ENCODE peak calls at places on chromosomes 4 and X, in nine cellular contexts. R is CD4-positive, alpha-beta T cell; D is body of pancreas; G is stomach; Q is esophagus squamous epithelium; E is psoas muscle; H is prostate gland; F is AG04450; T is ascending aorta. I is an unnamed sample.

GRCh38 chr4:28675582-28675981 is 1814.9 kb downstream of the STIM2 start:
- DNase-seq in D (no peak), H (no peak), G (no peak), F (no peak), E (no peak), R (no peak), T (no peak), Q (no peak), I (no peak)

GRCh38 chr4:4734425-4734824 is 125.0 kb upstream of the MSX1 start:
- DNase-seq in Q (no peak), F (no peak), R (no peak), T (no peak), E (no peak), D (no peak), H (no peak), G (no peak), I (no peak)

GRCh38 chr4:83240379-83240875 is 44.2 kb downstream of the COQ2 start:
- DNase-seq in T (no peak), E (no peak), R (no peak), F (no peak), Q (no peak), H (no peak), D (no peak), G (no peak), I (no peak)

GRCh38 chr4:26858947-26859401 is 1.7 kb upstream of the STIM2 start:
- DNase-seq in T (no peak), H (no peak), E (no peak), R (no peak), Q (no peak), G (no peak), D (no peak), F (no peak), I (no peak)

GRCh38 chr4:25425361-25425760 is 48.3 kb downstream of the ANAPC4 start:
- DNase-seq in Q (no peak), T (no peak), E (no peak), F (no peak), D (no peak), G (no peak), H (no peak), R (no peak), I (no peak)

GRCh38 chrX:144946696-144947095 is 300.6 kb upstream of the SPANXN1 start:
- DNase-seq in E (no peak), H (no peak), T (no peak), F (no peak), D (no peak), R (no peak), Q (no peak), G (no peak), I (no peak)

GRCh38 chrX:74178536-74178935 is 125.4 kb upstream of the ZCCHC13 start:
- DNase-seq in G (no peak), R (no peak), D (no peak), H (no peak), Q (no peak), E (no peak), F (no peak), T (no peak), I (no peak)

GRCh38 chr4:38385286-38386010 is 278.6 kb upstream of the KLF3 start:
- DNase-seq in H (no peak), D (peak; percentile 30), E (no peak), Q (no peak), T (no peak), G (no peak), R (no peak), F (no peak), I (no peak)

GRCh38 chrX:65596270-65596669 is 61.7 kb upstream of the LAS1L start:
- DNase-seq in D (no peak), T (peak; percentile 71), F (no peak), E (no peak), H (no peak), G (no peak), Q (no peak), R (peak; percentile 41), I (no peak)

GRCh38 chr4:122833999-122834398 is 7.4 kb downstream of the FGF2 start:
- DNase-seq in R (no peak), E (no peak), T (no peak), Q (no peak), G (no peak), H (no peak), D (no peak), F (no peak), I (no peak)

GRCh38 chr4:22170353-22170752 is 221.8 kb upstream of the KCNIP4 start:
- DNase-seq in H (no peak), F (no peak), G (no peak), R (no peak), E (no peak), D (no peak), Q (no peak), T (no peak), I (no peak)

GRCh38 chr4:70637239-70637920 is 8.8 kb downstream of the ENAM start:
- DNase-seq in Q (no peak), E (no peak), F (no peak), G (no peak), D (peak; percentile 20), H (no peak), R (no peak), T (no peak), I (no peak)

GRCh38 chr4:79048878-79049277 is 109.6 kb upstream of the PAQR3 start:
- DNase-seq in T (no peak), H (no peak), R (no peak), E (no peak), Q (no peak), F (no peak), G (no peak), D (no peak), I (no peak)

GRCh38 chrX:119236599-119237525 is 777 bp downstream of the PGRMC1 start:
- DNase-seq in D (peak; percentile 60), R (peak; percentile 18), H (peak; percentile 18), T (peak; percentile 68), G (peak; percentile 32), F (peak; percentile 27), E (peak; percentile 24), Q (no peak), I (no peak)

GRCh38 chr4:24704152-24704551 is 91.2 kb upstream of the SOD3 start:
- DNase-seq in D (no peak), F (no peak), G (no peak), H (no peak), T (no peak), Q (no peak), R (no peak), E (no peak), I (no peak)

GRCh38 chr4:67684839-67685531 is 16.0 kb downstream of the UBA6 start:
- DNase-seq in Q (no peak), F (no peak), R (no peak), E (no peak), G (no peak), H (no peak), D (no peak), T (no peak), I (no peak)

GRCh38 chr4:168321006-168321405 is 2.5 kb upstream of the DDX60 start:
- DNase-seq in R (no peak), E (no peak), H (no peak), Q (no peak), T (no peak), G (no peak), F (no peak), D (no peak), I (no peak)

GRCh38 chr4:4627111-4627510 is 85.3 kb upstream of the STX18 start:
- DNase-seq in F (no peak), D (no peak), Q (no peak), G (no peak), R (no peak), E (no peak), H (no peak), T (no peak), I (no peak)

GRCh38 chr4:54802336-54802735 is 144.6 kb downstream of the KIT start:
- DNase-seq in Q (no peak), G (no peak), H (no peak), F (no peak), T (no peak), D (no peak), R (no peak), E (no peak), I (no peak)

GRCh38 chrX:78747471-78747870 is at the start of gene LPAR4:
- DNase-seq in H (no peak), Q (no peak), F (no peak), R (no peak), T (no peak), D (no peak), E (no peak), G (no peak), I (no peak)

DNA sequence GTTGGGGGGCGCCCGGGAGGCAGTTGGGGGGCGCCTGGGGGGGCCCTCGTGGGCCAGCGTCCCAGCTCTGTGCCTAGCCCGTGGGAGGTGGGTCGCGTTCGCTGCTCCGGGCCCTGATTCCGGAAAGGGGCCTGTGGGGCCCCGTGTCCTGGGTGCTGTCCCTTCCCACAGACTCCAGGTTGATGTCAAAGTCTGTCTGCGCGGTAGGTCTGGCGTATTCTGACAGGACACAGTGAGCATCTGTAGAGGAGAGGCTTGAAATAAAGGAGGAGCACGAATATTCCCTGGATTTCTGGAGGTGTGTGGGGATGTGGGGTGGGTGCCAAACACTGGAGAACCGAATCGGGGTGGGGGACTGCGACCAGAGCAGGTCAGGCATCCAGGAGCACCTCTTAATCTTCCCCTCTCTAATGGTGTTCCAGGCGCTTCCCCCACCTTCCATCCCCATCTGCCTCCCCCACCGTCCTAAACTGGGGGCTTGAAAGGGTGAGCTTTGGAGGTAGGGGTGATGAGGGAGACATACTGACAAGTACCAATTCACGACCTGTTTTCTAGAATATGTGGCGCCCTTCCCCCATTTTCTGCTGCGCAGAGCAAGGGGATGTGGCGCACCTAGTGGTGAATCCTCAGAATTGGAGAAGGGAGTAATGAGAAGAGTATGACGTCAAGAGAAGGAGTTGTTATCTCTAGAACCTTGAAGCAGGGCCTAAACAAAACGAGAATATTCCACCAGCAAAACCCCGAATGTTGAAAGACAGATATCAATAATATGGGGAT is 873 bp downstream of the GPRASP1 start:
- DNase-seq in D (peak; percentile 41), E (no peak), R (peak; percentile 39), Q (no peak), H (peak; percentile 22), G (no peak), F (no peak), T (peak; percentile 78), I (no peak)
- TF ChIP-seq CTCF in D (no peak), E (peak; percentile 41), R (peak; percentile 54), Q (peak; percentile 54), H (peak; percentile 45), G (no peak), F (peak; percentile 61), T (peak; percentile 47), I (peak; percentile 20)

GRCh38 chrX:107573016-107573415 is 55.3 kb upstream of the PRPS1 start:
- DNase-seq in E (no peak), G (no peak), Q (no peak), D (no peak), H (no peak), T (no peak), F (no peak), R (no peak), I (no peak)
- H3K27ac ChIP-seq in E (no peak overlapping the region), G (no peak overlapping the region), Q (no peak overlapping the region), D (no peak overlapping the region), H (no peak overlapping the region), T (no peak overlapping the region), F (no peak overlapping the region), R (no peak overlapping the region), I (no peak overlapping the region)

GRCh38 chr4:159946983-159947645 is 844.2 kb downstream of the RAPGEF2 start:
- DNase-seq in R (no peak), T (no peak), E (no peak), H (peak; percentile 19), Q (no peak), G (no peak), F (no peak), D (no peak), I (no peak)
- TF ChIP-seq CTCF in R (no peak), T (peak; percentile 38), E (peak; percentile 46), H (peak; percentile 62), Q (peak; percentile 55), G (no peak), F (peak; percentile 54), D (peak; percentile 64), I (peak; percentile 60)

GRCh38 chr4:108884596-108884995 is 121.7 kb upstream of the ETNPPL start:
- DNase-seq in F (no peak), D (no peak), H (no peak), T (no peak), R (no peak), Q (no peak), G (no peak), E (no peak), I (no peak)
- H3K27ac ChIP-seq in F (no peak overlapping the region), D (no peak overlapping the region), H (no peak overlapping the region), T (no peak overlapping the region), R (no peak overlapping the region), Q (no peak overlapping the region), G (no peak overlapping the region), E (no peak overlapping the region), I (no peak overlapping the region)